ENCODE peak calls at places on chromosomes 2 and 18, in eight cellular contexts. H, J, I, V, R, X, G and W are unnamed samples.

GRCh38 chr2:226705965-226706364 is 93.7 kb downstream of the IRS1 start:
- DNase-seq in H (no peak), I (no peak), V (no peak), R (no peak), G (no peak), J (no peak), X (no peak), W (no peak)

GRCh38 chr2:41400057-41400665 is 647.7 kb upstream of the PKDCC start:
- DNase-seq in G (no peak), R (peak), J (no peak), X (peak), V (peak), H (peak), I (no peak), W (no peak)

GRCh38 chr2:58896600-58896999 is 655.5 kb upstream of the FANCL start:
- DNase-seq in I (no peak), H (no peak), X (no peak), J (no peak), R (no peak), G (no peak), V (no peak), W (no peak)

GRCh38 chr2:109674894-109675534 is 60.9 kb downstream of the SOWAHC start:
- DNase-seq in R (no peak), I (no peak), X (no peak), V (no peak), H (peak), J (no peak), G (no peak), W (no peak)

GRCh38 chr2:10369269-10370255 is 66.9 kb downstream of the HPCAL1 start:
- DNase-seq in X (no peak), V (no peak), R (no peak), H (no peak), I (no peak), G (no peak), J (no peak), W (no peak)

GRCh38 chr18:48228301-48228715 is 180.9 kb downstream of the ZBTB7C start:
- DNase-seq in V (peak), R (peak), G (peak), J (no peak), X (no peak), I (no peak), H (no peak), W (no peak)

GRCh38 chr2:5020451-5020850 is 671.7 kb upstream of the SOX11 start:
- DNase-seq in R (no peak), V (no peak), H (no peak), G (no peak), J (no peak), X (no peak), I (no peak), W (no peak)

GRCh38 chr2:35410431-35411061 is 945.0 kb upstream of the CRIM1 start:
- DNase-seq in I (no peak), X (peak), H (peak), R (peak), V (peak), J (no peak), G (peak), W (peak)

GRCh38 chr2:15363142-15363541 is 198.0 kb downstream of the NBAS start:
- DNase-seq in X (no peak), H (no peak), V (peak), I (peak), R (no peak), J (peak), G (peak), W (peak)

GRCh38 chr2:240252191-240252871 is 111.9 kb upstream of the OTOS start:
- DNase-seq in J (no peak), X (no peak), V (no peak), I (no peak), H (no peak), G (no peak), R (no peak), W (no peak)

GRCh38 chr2:112656679-112657078 is 10.9 kb downstream of the SLC20A1 start:
- DNase-seq in X (no peak), V (no peak), J (no peak), I (no peak), H (no peak), G (no peak), R (no peak), W (no peak)

GRCh38 chr2:219507555-219508443 is 6.5 kb upstream of the ASIC4 start:
- DNase-seq in I (no peak), V (no peak), J (no peak), G (no peak), R (no peak), H (no peak), X (no peak), W (no peak)

GRCh38 chr18:67199993-67200617 is 316.4 kb downstream of the DSEL start:
- DNase-seq in V (peak), X (peak), J (peak), I (peak), H (peak), G (peak), R (peak), W (no peak)

GRCh38 chr2:15775753-15776628 is 164.4 kb upstream of the MYCN start:
- DNase-seq in G (no peak), H (no peak), X (no peak), J (no peak), V (no peak), I (no peak), R (no peak), W (no peak)

GRCh38 chr2:43292297-43292696 is 65.9 kb upstream of the ZFP36L2 start:
- DNase-seq in G (no peak), H (no peak), I (no peak), R (no peak), X (no peak), V (no peak), J (no peak), W (no peak)

GRCh38 chr2:120779781-120780283 is 44.2 kb downstream of the GLI2 start:
- DNase-seq in R (peak), I (peak), V (peak), H (no peak), G (peak), J (peak), X (no peak), W (no peak)

GRCh38 chr2:170696948-170697347 is 18.2 kb upstream of the SP5 start:
- DNase-seq in J (no peak), G (no peak), I (no peak), X (no peak), H (no peak), R (no peak), V (no peak), W (no peak)

GRCh38 chr2:98293003-98293402 is 53.3 kb upstream of the CNGA3 start:
- DNase-seq in G (no peak), X (no peak), R (no peak), V (no peak), I (no peak), H (no peak), J (no peak), W (no peak)

GRCh38 chr2:197804758-197805597 is 585 bp downstream of the PLCL1 start:
- DNase-seq in X (peak), I (no peak), G (no peak), V (peak), R (no peak), H (peak), J (no peak), W (no peak)

GRCh38 chr2:851680-852079 is 99.0 kb upstream of the SNTG2 start:
- DNase-seq in J (no peak), R (no peak), G (no peak), I (no peak), V (no peak), X (no peak), H (no peak), W (no peak)

GRCh38 chr2:11998626-11999378 is 252.4 kb downstream of the LPIN1 start:
- DNase-seq in H (no peak), G (no peak), X (no peak), J (no peak), V (no peak), I (peak), R (no peak), W (no peak)

GRCh38 chr2:143140864-143141637 is 11.8 kb downstream of the ARHGAP15 start:
- DNase-seq in R (no peak), G (no peak), I (no peak), X (no peak), V (no peak), H (no peak), J (no peak), W (no peak)

GRCh38 chr18:7945882-7946281 is 378.8 kb downstream of the PTPRM start:
- DNase-seq in R (peak), X (no peak), V (peak), H (peak), I (peak), J (peak), G (peak), W (peak)

GRCh38 chr2:102241616-102242260 is 54.9 kb downstream of the IL1RL2 start:
- DNase-seq in G (peak), I (no peak), X (no peak), R (no peak), J (no peak), V (peak), H (no peak), W (no peak)